ENCODE peak calls at places on chromosomes 2 and 18, in nine cellular contexts. I is cardiac fibroblast, C is upper lobe of right lung, U is stomach, A is foreskin fibroblast, G is IMR-90, O is left lung, T is fibroblast of lung, D is tibial artery. Z is an unnamed sample.
A peak's percentile ranks its signal among the peaks of the same experiment; 100 is the strongest.

GRCh38 chr2:234286118-234286598 is 210.7 kb downstream of the ARL4C start:
- DNase-seq in I (peak; percentile 47), C (no peak), U (no peak), A (peak; percentile 39), G (peak; percentile 71), O (no peak), T (peak; percentile 92), D (no peak), Z (no peak)

GRCh38 chr2:30665761-30666306 is 141.4 kb downstream of the CAPN13 start:
- DNase-seq in I (no peak), C (no peak), U (no peak), A (no peak), G (no peak), O (no peak), T (no peak), D (no peak), Z (no peak)

GRCh38 chr2:44821500-44821899 is 120.0 kb upstream of the SIX3 start:
- DNase-seq in I (no peak), C (no peak), U (no peak), A (no peak), G (no peak), O (no peak), T (no peak), D (no peak), Z (no peak)

GRCh38 chr18:24488824-24489493 is 28.5 kb downstream of the HRH4 start:
- DNase-seq in I (peak; percentile 62), C (no peak), U (no peak), A (peak; percentile 61), G (peak; percentile 41), O (no peak), T (peak; percentile 14), D (no peak), Z (peak; percentile 20)

GRCh38 chr2:241505781-241506201 is 2.6 kb downstream of the STK25 start:
- DNase-seq in I (no peak), C (no peak), U (no peak), A (no peak), G (no peak), O (no peak), T (no peak), D (no peak), Z (no peak)

GRCh38 chr2:73952499-73953446 is 26.1 kb downstream of the DGUOK start:
- DNase-seq in I (peak; percentile 73), C (no peak), U (no peak), A (peak; percentile 71), G (peak; percentile 64), O (peak; percentile 73), T (peak; percentile 70), D (peak; percentile 41), Z (no peak)

GRCh38 chr2:39494784-39495251 is 57.7 kb upstream of the MAP4K3 start:
- DNase-seq in I (peak; percentile 99), C (no peak), U (no peak), A (peak; percentile 97), G (peak; percentile 98), O (peak; percentile 39), T (peak; percentile 99), D (no peak), Z (peak; percentile 82)

GRCh38 chr2:169109502-169110409 is 40.4 kb downstream of the DHRS9 start:
- DNase-seq in I (peak; percentile 90), C (peak; percentile 80), U (peak; percentile 83), A (peak; percentile 56), G (peak; percentile 62), O (peak; percentile 82), T (peak; percentile 60), D (peak; percentile 48), Z (peak; percentile 74)

GRCh38 chr2:106269591-106270291 is 75.6 kb upstream of the UXS1 start:
- DNase-seq in I (peak; percentile 4), C (peak; percentile 88), U (peak; percentile 92), A (no peak), G (no peak), O (peak; percentile 85), T (no peak), D (peak; percentile 28), Z (no peak)

GRCh38 chr18:58161659-58162058 is 117.6 kb downstream of the NEDD4L start:
- DNase-seq in I (peak; percentile 36), C (no peak), U (no peak), A (no peak), G (no peak), O (no peak), T (peak; percentile 21), D (no peak), Z (no peak)

GRCh38 chr2:73385486-73386341 is at the start of gene ALMS1:
- DNase-seq in I (peak; percentile 88), C (peak; percentile 96), U (peak; percentile 88), A (peak; percentile 96), G (peak; percentile 85), O (peak; percentile 91), T (peak; percentile 90), D (peak; percentile 91), Z (peak; percentile 49)

GRCh38 chr2:20675701-20676352 is 8.9 kb downstream of the GDF7 start:
- DNase-seq in I (no peak), C (no peak), U (peak; percentile 65), A (peak; percentile 43), G (no peak), O (no peak), T (no peak), D (no peak), Z (no peak)

GRCh38 chr18:49224130-49224529 is 236.3 kb downstream of the DYM start:
- DNase-seq in I (no peak), C (no peak), U (no peak), A (no peak), G (no peak), O (no peak), T (peak; percentile 7), D (no peak), Z (no peak)

GRCh38 chr2:200100027-200100426 is 144.6 kb downstream of the MAIP1 start:
- DNase-seq in I (no peak), C (no peak), U (no peak), A (no peak), G (no peak), O (no peak), T (no peak), D (no peak), Z (no peak)

GRCh38 chr2:189328451-189329249 is 112.6 kb upstream of the WDR75 start:
- DNase-seq in I (peak; percentile 79), C (no peak), U (no peak), A (peak; percentile 65), G (peak; percentile 82), O (no peak), T (peak; percentile 78), D (no peak), Z (no peak)

GRCh38 chr18:79961527-79962291 is 2.7 kb upstream of the HSBP1L1 start:
- DNase-seq in I (peak; percentile 8), C (peak; percentile 86), U (no peak), A (peak; percentile 64), G (no peak), O (peak; percentile 79), T (peak; percentile 55), D (no peak), Z (no peak)

GRCh38 chr2:150609831-150610582 is 122.5 kb upstream of the RND3 start:
- DNase-seq in I (no peak), C (no peak), U (no peak), A (peak; percentile 91), G (peak; percentile 88), O (no peak), T (peak; percentile 91), D (no peak), Z (peak; percentile 85)

GRCh38 chr18:3104190-3105054 is 91.5 kb upstream of the LPIN2 start:
- DNase-seq in I (peak; percentile 90), C (no peak), U (no peak), A (peak; percentile 68), G (peak; percentile 61), O (no peak), T (peak; percentile 72), D (no peak), Z (peak; percentile 16)

GRCh38 chr18:57738078-57738477 is 65.0 kb downstream of the ATP8B1 start:
- DNase-seq in I (peak; percentile 29), C (no peak), U (no peak), A (no peak), G (no peak), O (no peak), T (no peak), D (no peak), Z (no peak)

GRCh38 chr2:189037518-189037917 is 63.3 kb downstream of the COL3A1 start:
- DNase-seq in I (peak; percentile 67), C (no peak), U (no peak), A (peak; percentile 63), G (peak; percentile 59), O (no peak), T (peak; percentile 65), D (no peak), Z (peak; percentile 57)

GRCh38 chr2:159513745-159514144 is 102.6 kb downstream of the BAZ2B start:
- DNase-seq in I (no peak), C (no peak), U (no peak), A (no peak), G (no peak), O (no peak), T (no peak), D (no peak), Z (no peak)
- H3K4me3 ChIP-seq in I (no peak overlapping the region), C (no peak overlapping the region), U (no peak overlapping the region), A (no peak overlapping the region), G (no peak overlapping the region), O (no peak overlapping the region), T (no peak overlapping the region), D (no peak overlapping the region), Z (no peak overlapping the region)

GRCh38 chr2:79630060-79630459 is 117.2 kb downstream of the CTNNA2 start:
- DNase-seq in I (no peak), C (no peak), U (no peak), A (no peak), G (no peak), O (no peak), T (peak; percentile 52), D (no peak), Z (no peak)
- TF ChIP-seq CTCF in I (no peak), C (no peak), U (no peak), A (no peak), G (no peak), O (no peak), T (no peak), D (no peak), Z (peak; percentile 15)

DNA sequence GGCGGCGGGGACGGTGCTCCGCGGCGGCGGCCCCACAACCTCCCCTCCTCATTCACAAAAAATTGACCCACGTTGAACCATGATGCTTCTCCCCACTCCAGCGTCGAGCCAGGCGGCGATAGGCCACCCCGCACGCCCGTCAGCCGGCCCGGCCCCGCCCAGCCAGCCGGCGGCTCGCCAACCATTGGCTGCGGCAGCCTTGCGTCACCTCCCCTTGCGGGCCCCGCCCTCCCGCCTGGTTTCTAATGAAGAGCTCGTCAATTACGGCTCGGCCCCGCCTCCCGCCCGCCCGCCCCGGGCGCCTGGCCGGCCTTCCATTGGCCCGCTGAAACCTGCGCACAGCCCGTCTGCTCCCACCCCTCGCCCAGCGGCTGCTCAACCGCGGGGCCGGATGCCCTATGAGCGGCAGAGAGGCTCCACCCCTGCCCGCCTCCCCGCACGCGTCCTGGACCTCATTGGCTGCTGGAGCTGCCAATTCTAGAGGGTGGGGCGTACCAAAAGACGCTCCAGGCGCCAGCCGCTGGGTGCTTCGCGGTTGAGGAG is at the start of gene HDAC4:
- DNase-seq in I (peak; percentile 99), C (peak; percentile 100), U (peak; percentile 100), A (peak; percentile 100), G (peak; percentile 98), O (peak; percentile 100), T (peak; percentile 98), D (peak; percentile 98), Z (peak; percentile 96)
- H3K4me3 ChIP-seq in I (peak within 1 kb of the TSS; percentile 90), C (peak within 1 kb of the TSS; percentile 80), U (peak within 1 kb of the TSS; percentile 73), A (peak within 1 kb of the TSS; percentile 86), G (peak within 1 kb of the TSS; percentile 94), O (peak within 1 kb of the TSS; percentile 64), T (peak within 1 kb of the TSS; percentile 82), D (peak within 1 kb of the TSS; percentile 69), Z (peak within 1 kb of the TSS; percentile 70)

DNA sequence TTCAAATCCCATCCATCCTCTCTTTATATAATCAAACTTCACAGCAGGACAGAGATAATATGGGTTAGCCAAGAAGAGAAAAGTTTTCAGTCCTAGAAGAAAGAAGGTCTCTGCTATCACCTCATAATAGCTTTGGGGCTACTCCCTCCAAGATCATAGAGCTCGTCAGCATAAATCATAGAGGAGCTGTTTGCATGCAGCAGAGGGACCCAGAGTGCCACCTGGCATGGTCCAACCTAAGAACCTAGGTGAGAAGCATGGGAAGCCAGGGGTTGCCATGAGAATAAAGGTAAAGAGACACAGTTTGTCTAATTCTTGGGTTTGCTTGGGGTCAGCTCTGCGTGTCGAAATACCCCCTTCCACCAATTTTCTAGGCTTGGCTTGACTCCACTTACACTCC is 87.1 kb upstream of the CYP1B1 start:
- DNase-seq in I (no peak), C (no peak), U (no peak), A (no peak), G (no peak), O (no peak), T (no peak), D (no peak), Z (no peak)
- TF ChIP-seq CTCF in I (no peak), C (no peak), U (no peak), A (no peak), G (no peak), O (no peak), T (no peak), D (no peak), Z (no peak)

Z was measured in astrocyte of the cerebellum.